ENCODE peak calls at places on chromosomes 1 and 21, in six cellular contexts. One of them, this sample, is unnamed. For H3K4me1, the result is how much of the 10 kb centered on the place peaks cover.

GRCh38 chr1:41400235-41400634 is 39.0 kb downstream of the FOXO6 start:
- ATAC-seq in thoracic aorta: no peak
- ATAC-seq in body of pancreas: no peak
- ATAC-seq in pancreas: no peak
- ATAC-seq in right cardiac atrium: no peak
- ATAC-seq in upper lobe of right lung: no peak
- ATAC-seq in this sample: no peak

GRCh38 chr1:78501203-78501602 is 10.4 kb downstream of the PTGFR start:
- ATAC-seq in body of pancreas: no peak
- ATAC-seq in pancreas: no peak
- ATAC-seq in upper lobe of right lung: no peak
- ATAC-seq in thoracic aorta: no peak
- ATAC-seq in right cardiac atrium: no peak
- ATAC-seq in this sample: no peak

GRCh38 chr1:235938714-235939487 is 72.2 kb upstream of the LYST start:
- ATAC-seq in right cardiac atrium: peak
- ATAC-seq in pancreas: peak
- ATAC-seq in upper lobe of right lung: peak
- ATAC-seq in body of pancreas: no peak
- ATAC-seq in thoracic aorta: no peak
- ATAC-seq in this sample: peak

GRCh38 chr1:151512801-151513625 is 1.8 kb downstream of the CGN start:
- ATAC-seq in pancreas: peak
- ATAC-seq in body of pancreas: peak
- ATAC-seq in upper lobe of right lung: peak
- ATAC-seq in thoracic aorta: no peak
- ATAC-seq in right cardiac atrium: no peak
- ATAC-seq in this sample: no peak

GRCh38 chr1:65629788-65630187 is 162.9 kb upstream of the PDE4B start:
- ATAC-seq in pancreas: no peak
- ATAC-seq in right cardiac atrium: peak
- ATAC-seq in body of pancreas: no peak
- ATAC-seq in upper lobe of right lung: no peak
- ATAC-seq in thoracic aorta: no peak
- ATAC-seq in this sample: no peak

GRCh38 chr1:98965394-98965793 is 39.3 kb downstream of the PLPPR5 start:
- ATAC-seq in right cardiac atrium: no peak
- ATAC-seq in thoracic aorta: no peak
- ATAC-seq in pancreas: no peak
- ATAC-seq in upper lobe of right lung: no peak
- ATAC-seq in body of pancreas: no peak
- ATAC-seq in this sample: no peak

GRCh38 chr1:116318897-116319296 is 54.1 kb upstream of the ATP1A1 start:
- ATAC-seq in right cardiac atrium: peak
- ATAC-seq in body of pancreas: no peak
- ATAC-seq in pancreas: peak
- ATAC-seq in thoracic aorta: no peak
- ATAC-seq in upper lobe of right lung: no peak
- ATAC-seq in this sample: no peak

GRCh38 chr1:180239145-180240096 is 9.4 kb downstream of the LHX4 start:
- ATAC-seq in right cardiac atrium: no peak
- ATAC-seq in pancreas: no peak
- ATAC-seq in upper lobe of right lung: no peak
- ATAC-seq in thoracic aorta: no peak
- ATAC-seq in body of pancreas: no peak
- ATAC-seq in this sample: no peak

GRCh38 chr1:197918815-197919522 is 1.8 kb downstream of the LHX9 start:
- ATAC-seq in pancreas: no peak
- ATAC-seq in thoracic aorta: no peak
- ATAC-seq in right cardiac atrium: no peak
- ATAC-seq in body of pancreas: no peak
- ATAC-seq in upper lobe of right lung: no peak
- ATAC-seq in this sample: no peak

GRCh38 chr1:157411064-157411463 is 141.3 kb downstream of the FCRL5 start:
- ATAC-seq in upper lobe of right lung: no peak
- ATAC-seq in thoracic aorta: no peak
- ATAC-seq in right cardiac atrium: no peak
- ATAC-seq in pancreas: no peak
- ATAC-seq in body of pancreas: no peak
- ATAC-seq in this sample: no peak

GRCh38 chr1:201740086-201740541 is 88.8 kb upstream of the IPO9 start:
- ATAC-seq in body of pancreas: peak
- ATAC-seq in right cardiac atrium: peak
- ATAC-seq in pancreas: peak
- ATAC-seq in upper lobe of right lung: peak
- ATAC-seq in thoracic aorta: no peak
- ATAC-seq in this sample: no peak

GRCh38 chr1:38084700-38085099 is 38.1 kb upstream of the POU3F1 start:
- ATAC-seq in upper lobe of right lung: no peak
- ATAC-seq in pancreas: peak
- ATAC-seq in body of pancreas: peak
- ATAC-seq in thoracic aorta: no peak
- ATAC-seq in right cardiac atrium: peak
- ATAC-seq in this sample: no peak

GRCh38 chr1:16981269-16981849 is 939 bp upstream of the MFAP2 start:
- ATAC-seq in upper lobe of right lung: no peak
- ATAC-seq in pancreas: no peak
- ATAC-seq in right cardiac atrium: no peak
- ATAC-seq in thoracic aorta: no peak
- ATAC-seq in body of pancreas: no peak
- ATAC-seq in this sample: no peak

GRCh38 chr1:2451744-2452582 is 24.1 kb upstream of the PLCH2 start:
- ATAC-seq in body of pancreas: no peak
- ATAC-seq in upper lobe of right lung: no peak
- ATAC-seq in pancreas: no peak
- ATAC-seq in thoracic aorta: no peak
- ATAC-seq in right cardiac atrium: no peak
- ATAC-seq in this sample: no peak

GRCh38 chr1:157540852-157541251 is 11.5 kb downstream of the FCRL5 start:
- ATAC-seq in thoracic aorta: no peak
- ATAC-seq in upper lobe of right lung: no peak
- ATAC-seq in pancreas: no peak
- ATAC-seq in body of pancreas: no peak
- ATAC-seq in right cardiac atrium: no peak
- ATAC-seq in this sample: no peak

GRCh38 chr1:86788300-86789206 is 84.2 kb downstream of the SH3GLB1 start:
- ATAC-seq in body of pancreas: no peak
- ATAC-seq in thoracic aorta: peak
- ATAC-seq in right cardiac atrium: peak
- ATAC-seq in pancreas: peak
- ATAC-seq in upper lobe of right lung: peak
- ATAC-seq in this sample: peak

GRCh38 chr21:14675774-14676530 is 129.8 kb upstream of the SAMSN1 start:
- ATAC-seq in upper lobe of right lung: no peak
- ATAC-seq in right cardiac atrium: no peak
- ATAC-seq in pancreas: peak
- ATAC-seq in thoracic aorta: no peak
- ATAC-seq in body of pancreas: no peak
- ATAC-seq in this sample: no peak

GRCh38 chr1:240720891-240721450 is 109.0 kb upstream of the GREM2 start:
- ATAC-seq in thoracic aorta: no peak
- ATAC-seq in upper lobe of right lung: no peak
- ATAC-seq in pancreas: no peak
- ATAC-seq in right cardiac atrium: no peak
- ATAC-seq in body of pancreas: no peak
- ATAC-seq in this sample: no peak

GRCh38 chr1:90826834-90827233 is 109.7 kb upstream of the BARHL2 start:
- ATAC-seq in body of pancreas: no peak
- ATAC-seq in thoracic aorta: no peak
- ATAC-seq in upper lobe of right lung: no peak
- ATAC-seq in pancreas: no peak
- ATAC-seq in right cardiac atrium: no peak
- ATAC-seq in this sample: no peak

GRCh38 chr1:223771814-223772770 is 59.8 kb downstream of the CAPN2 start:
- ATAC-seq in body of pancreas: peak
- ATAC-seq in right cardiac atrium: peak
- ATAC-seq in pancreas: peak
- ATAC-seq in thoracic aorta: peak
- ATAC-seq in upper lobe of right lung: peak
- ATAC-seq in this sample: peak

GRCh38 chr1:73813726-73814125 is 384.2 kb downstream of the LRRIQ3 start:
- ATAC-seq in right cardiac atrium: no peak
- ATAC-seq in thoracic aorta: no peak
- ATAC-seq in body of pancreas: no peak
- ATAC-seq in pancreas: no peak
- ATAC-seq in upper lobe of right lung: peak
- ATAC-seq in this sample: no peak

GRCh38 chr21:15498455-15498854 is 231.3 kb upstream of the USP25 start:
- ATAC-seq in thoracic aorta: no peak
- ATAC-seq in upper lobe of right lung: no peak
- ATAC-seq in body of pancreas: no peak
- ATAC-seq in pancreas: no peak
- ATAC-seq in right cardiac atrium: no peak
- ATAC-seq in this sample: no peak

GRCh38 chr21:39269620-39270019 is 43.8 kb downstream of the BRWD1 start:
- ATAC-seq in upper lobe of right lung: no peak
- ATAC-seq in right cardiac atrium: no peak
- ATAC-seq in thoracic aorta: no peak
- ATAC-seq in body of pancreas: no peak
- ATAC-seq in pancreas: no peak
- ATAC-seq in this sample: no peak

GRCh38 chr1:27650146-27650526 is 15.2 kb upstream of the FGR start:
- ATAC-seq in thoracic aorta: no peak
- ATAC-seq in right cardiac atrium: peak
- ATAC-seq in body of pancreas: no peak
- ATAC-seq in pancreas: no peak
- ATAC-seq in upper lobe of right lung: no peak
- ATAC-seq in this sample: peak

GRCh38 chr1:185244015-185244747 is 72.9 kb downstream of the IVNS1ABP start:
- ATAC-seq in right cardiac atrium: no peak
- ATAC-seq in thoracic aorta: no peak
- ATAC-seq in body of pancreas: no peak
- ATAC-seq in upper lobe of right lung: peak
- ATAC-seq in pancreas: no peak
- ATAC-seq in this sample: no peak

DNA sequence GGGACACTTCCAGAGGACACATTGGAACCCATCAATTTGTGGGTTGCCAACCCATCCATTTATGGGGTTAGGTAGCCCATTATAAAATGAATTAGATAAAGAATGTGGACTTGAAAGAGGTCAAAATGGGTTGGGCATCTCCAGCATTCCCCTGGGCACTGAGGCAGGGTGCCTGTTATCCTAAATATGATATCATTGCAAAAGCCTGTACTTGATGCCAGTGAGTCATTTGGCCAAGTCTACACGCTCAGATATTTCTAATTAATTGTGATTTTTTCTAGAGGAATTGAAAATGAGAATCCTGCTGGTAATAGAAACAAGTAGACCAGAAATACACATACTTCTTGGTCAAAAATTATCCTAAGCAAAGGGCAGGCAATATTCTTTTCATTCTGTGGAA is 21.9 kb upstream of the NBL1 start:
- ATAC-seq in body of pancreas: no peak
- ATAC-seq in upper lobe of right lung: no peak
- ATAC-seq in thoracic aorta: no peak
- ATAC-seq in pancreas: no peak
- ATAC-seq in right cardiac atrium: no peak
- ATAC-seq in this sample: no peak
- H3K4me1 ChIP-seq in body of pancreas: under half
- H3K4me1 ChIP-seq in upper lobe of right lung: under half
- H3K4me1 ChIP-seq in thoracic aorta: under half
- H3K4me1 ChIP-seq in pancreas: under half
- H3K4me1 ChIP-seq in right cardiac atrium: under half
- H3K4me1 ChIP-seq in this sample: half or more

DNA sequence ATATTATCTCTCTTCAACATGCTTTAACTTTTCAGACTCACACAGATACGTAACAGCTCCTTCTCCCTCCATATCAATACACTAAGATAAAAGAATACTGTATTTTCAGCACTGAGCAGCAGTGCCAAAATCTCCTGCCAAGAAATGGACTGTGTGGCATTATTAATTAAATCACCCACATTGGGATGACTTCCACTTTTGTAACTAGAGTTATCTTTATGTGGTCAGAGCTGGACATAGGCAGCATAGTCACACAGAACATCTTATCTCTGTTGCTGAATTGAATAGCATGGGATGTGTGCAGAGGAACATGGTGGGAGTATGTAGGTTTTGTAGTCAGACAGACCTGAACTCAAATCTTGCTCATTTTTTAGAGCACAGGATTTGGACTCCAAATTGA is 41.4 kb upstream of the CACYBP start:
- ATAC-seq in upper lobe of right lung: no peak
- ATAC-seq in thoracic aorta: no peak
- ATAC-seq in pancreas: no peak
- ATAC-seq in body of pancreas: no peak
- ATAC-seq in right cardiac atrium: no peak
- ATAC-seq in this sample: no peak
- H3K4me1 ChIP-seq in upper lobe of right lung: under half
- H3K4me1 ChIP-seq in thoracic aorta: under half
- H3K4me1 ChIP-seq in pancreas: under half
- H3K4me1 ChIP-seq in body of pancreas: under half
- H3K4me1 ChIP-seq in right cardiac atrium: under half
- H3K4me1 ChIP-seq in this sample: under half

GRCh38 chr21:42186591-42186990 is 32.3 kb upstream of the ABCG1 start:
- ATAC-seq in thoracic aorta: no peak
- ATAC-seq in body of pancreas: no peak
- ATAC-seq in upper lobe of right lung: no peak
- ATAC-seq in right cardiac atrium: no peak
- ATAC-seq in pancreas: no peak
- ATAC-seq in this sample: no peak

GRCh38 chr21:42190492-42190875 is 28.5 kb upstream of the ABCG1 start:
- ATAC-seq in upper lobe of right lung: no peak
- ATAC-seq in right cardiac atrium: no peak
- ATAC-seq in pancreas: no peak
- ATAC-seq in thoracic aorta: no peak
- ATAC-seq in body of pancreas: no peak
- ATAC-seq in this sample: no peak

GRCh38 chr21:42189860-42190491 is 29.0 kb upstream of the ABCG1 start:
- ATAC-seq in body of pancreas: no peak
- ATAC-seq in pancreas: no peak
- ATAC-seq in thoracic aorta: no peak
- ATAC-seq in right cardiac atrium: no peak
- ATAC-seq in upper lobe of right lung: no peak
- ATAC-seq in this sample: no peak

GRCh38 chr21:42187976-42188653 is 30.8 kb upstream of the ABCG1 start:
- ATAC-seq in thoracic aorta: no peak
- ATAC-seq in pancreas: peak
- ATAC-seq in upper lobe of right lung: peak
- ATAC-seq in right cardiac atrium: peak
- ATAC-seq in body of pancreas: no peak
- ATAC-seq in this sample: peak

GRCh38 chr21:42188663-42189062 is 30.3 kb upstream of the ABCG1 start:
- ATAC-seq in thoracic aorta: no peak
- ATAC-seq in right cardiac atrium: no peak
- ATAC-seq in pancreas: no peak
- ATAC-seq in body of pancreas: no peak
- ATAC-seq in upper lobe of right lung: no peak
- ATAC-seq in this sample: no peak
- H3K4me1 ChIP-seq in thoracic aorta: under half
- H3K4me1 ChIP-seq in right cardiac atrium: under half
- H3K4me1 ChIP-seq in pancreas: under half
- H3K4me1 ChIP-seq in body of pancreas: under half
- H3K4me1 ChIP-seq in upper lobe of right lung: under half
- H3K4me1 ChIP-seq in this sample: under half

DNA sequence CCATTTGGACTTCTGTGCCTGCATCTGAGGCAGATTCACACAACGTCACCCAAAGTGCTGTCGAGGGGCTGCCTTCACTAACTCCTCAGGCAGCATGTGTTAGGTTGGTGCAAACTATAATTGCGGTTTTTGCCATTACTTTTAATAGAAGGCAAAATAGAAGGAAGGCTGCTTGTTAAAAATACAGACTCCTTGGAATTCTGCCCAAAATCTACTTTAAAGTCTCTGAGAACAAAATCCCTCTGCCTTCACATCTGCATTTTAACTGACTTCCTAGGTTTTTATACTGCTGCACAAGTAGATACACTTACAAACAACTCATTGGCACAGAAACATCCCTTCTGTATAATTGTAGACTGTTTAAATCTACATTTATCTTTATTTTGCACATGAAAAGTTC is 41.3 kb upstream of the SLC19A2 start:
- ATAC-seq in thoracic aorta: no peak
- ATAC-seq in right cardiac atrium: no peak
- ATAC-seq in upper lobe of right lung: no peak
- ATAC-seq in body of pancreas: no peak
- ATAC-seq in pancreas: no peak
- ATAC-seq in this sample: no peak
- H3K4me1 ChIP-seq in thoracic aorta: under half
- H3K4me1 ChIP-seq in right cardiac atrium: under half
- H3K4me1 ChIP-seq in upper lobe of right lung: under half
- H3K4me1 ChIP-seq in body of pancreas: under half
- H3K4me1 ChIP-seq in pancreas: under half
- H3K4me1 ChIP-seq in this sample: under half

This sample was measured in gastroesophageal sphincter.